ENCODE peak calls at places on chromosomes 7 and 10, in five cellular contexts. A is NCI-H82, I is NT2/D1, K is DMS53, Y is mesothelial cell of epicardium. V is an unnamed sample.

GRCh38 chr7:76396039-76396732 is 13.3 kb downstream of the SSC4D start:
- DNase-seq in A (peak; percentile 96), I (no peak), K (peak; percentile 66), Y (no peak), V (no peak)

GRCh38 chr7:28605427-28605826 is 193.1 kb downstream of the CREB5 start:
- DNase-seq in A (no peak), I (no peak), K (no peak), Y (no peak), V (no peak)

GRCh38 chr7:157827045-157827862 is 490.4 kb downstream of the DNAJB6 start:
- DNase-seq in A (no peak), I (no peak), K (no peak), Y (no peak), V (no peak)

GRCh38 chr7:98202367-98203195 is 8.7 kb upstream of the BHLHA15 start:
- DNase-seq in A (no peak), I (no peak), K (no peak), Y (no peak), V (no peak)

GRCh38 chr7:37315752-37316711 is 132.6 kb downstream of the ELMO1 start:
- DNase-seq in A (no peak), I (no peak), K (no peak), Y (no peak), V (no peak)

GRCh38 chr7:80821781-80822180 is 97.1 kb downstream of the SEMA3C start:
- DNase-seq in A (peak; percentile 24), I (no peak), K (no peak), Y (no peak), V (no peak)

GRCh38 chr10:28054211-28054888 is 55.5 kb upstream of the ODAD2 start:
- DNase-seq in A (no peak), I (no peak), K (peak; percentile 22), Y (no peak), V (no peak)

GRCh38 chr7:7720750-7721621 is 2.6 kb upstream of the RPA3 start:
- DNase-seq in A (peak; percentile 52), I (no peak), K (peak; percentile 76), Y (no peak), V (no peak)

GRCh38 chr7:2193120-2193519 is 39.6 kb downstream of the MAD1L1 start:
- DNase-seq in A (no peak), I (no peak), K (peak; percentile 96), Y (no peak), V (no peak)

GRCh38 chr7:22821702-22822485 is 755 bp downstream of the TOMM7 start:
- DNase-seq in A (peak; percentile 32), I (no peak), K (peak; percentile 56), Y (no peak), V (no peak)

GRCh38 chr10:22760025-22760424 is 45.6 kb upstream of the PIP4K2A start:
- DNase-seq in A (no peak), I (no peak), K (peak; percentile 37), Y (no peak), V (no peak)

GRCh38 chr7:17554341-17555015 is 256.0 kb downstream of the AHR start:
- DNase-seq in A (no peak), I (no peak), K (no peak), Y (no peak), V (no peak)

V was measured in NCI-H1930.